ENCODE peak calls at places on chromosomes 2 and 18, in four cellular contexts. U is H1, I is H9, J is IMR-90. Y is an unnamed sample.
A peak's percentile ranks its signal among the peaks of the same experiment; 100 is the strongest.

GRCh38 chr18:11500153-11501122 is 109.0 kb upstream of the SLC35G4 start:
- DNase-seq in U (no peak), J (peak; percentile 98), I (no peak), Y (peak; percentile 62)

GRCh38 chr2:117858892-117859531 is 44.5 kb downstream of the DDX18 start:
- DNase-seq in J (no peak), I (peak; percentile 69), U (peak; percentile 67), Y (no peak)

GRCh38 chr2:195520671-195521155 is 136.3 kb upstream of the SLC39A10 start:
- DNase-seq in I (no peak), J (peak; percentile 99), U (no peak), Y (peak; percentile 73)

GRCh38 chr2:58131191-58132011 is 84.8 kb downstream of the VRK2 start:
- DNase-seq in I (no peak), J (peak; percentile 63), U (no peak), Y (no peak)

GRCh38 chr18:21264651-21265050 is 22.6 kb downstream of the GREB1L start:
- DNase-seq in U (no peak), J (no peak), I (no peak), Y (peak; percentile 25)

GRCh38 chr2:205706769-205707375 is 24.6 kb downstream of the NRP2 start:
- DNase-seq in J (peak; percentile 97), I (no peak), U (no peak), Y (peak; percentile 35)

GRCh38 chr2:171248205-171248662 is 87.5 kb upstream of the TLK1 start:
- DNase-seq in J (no peak), I (no peak), U (no peak), Y (no peak)

GRCh38 chr2:62958206-62958605 is 92.4 kb upstream of the OTX1 start:
- DNase-seq in U (no peak), I (no peak), J (no peak), Y (no peak)

GRCh38 chr2:189308056-189308790 is 128.7 kb upstream of the COL5A2 start:
- DNase-seq in J (no peak), U (no peak), I (no peak), Y (peak; percentile 95)

GRCh38 chr2:85768713-85769112 is 14.9 kb downstream of the ATOH8 start:
- DNase-seq in J (no peak), I (no peak), U (no peak), Y (no peak)

GRCh38 chr2:233048569-233049193 is 11.5 kb upstream of the INPP5D start:
- DNase-seq in U (no peak), I (no peak), J (no peak), Y (no peak)

GRCh38 chr2:102245266-102246151 is 58.7 kb downstream of the IL1RL2 start:
- DNase-seq in I (peak; percentile 42), U (peak; percentile 49), J (peak; percentile 18), Y (peak; percentile 40)

GRCh38 chr2:137173514-137173913 is 408.2 kb downstream of the THSD7B start:
- DNase-seq in U (no peak), J (no peak), I (no peak), Y (peak; percentile 58)

GRCh38 chr2:69242651-69243051 is 144.4 kb downstream of the GFPT1 start:
- DNase-seq in I (no peak), J (peak; percentile 86), U (no peak), Y (no peak)

GRCh38 chr2:240250150-240250984 is 109.9 kb upstream of the OTOS start:
- DNase-seq in U (no peak), I (peak; percentile 71), J (no peak), Y (no peak)
- H3K4ac ChIP-seq in U (no peak overlapping the region), I (no peak overlapping the region), J (peak overlapping the region; percentile 60), Y (no peak overlapping the region)

DNA sequence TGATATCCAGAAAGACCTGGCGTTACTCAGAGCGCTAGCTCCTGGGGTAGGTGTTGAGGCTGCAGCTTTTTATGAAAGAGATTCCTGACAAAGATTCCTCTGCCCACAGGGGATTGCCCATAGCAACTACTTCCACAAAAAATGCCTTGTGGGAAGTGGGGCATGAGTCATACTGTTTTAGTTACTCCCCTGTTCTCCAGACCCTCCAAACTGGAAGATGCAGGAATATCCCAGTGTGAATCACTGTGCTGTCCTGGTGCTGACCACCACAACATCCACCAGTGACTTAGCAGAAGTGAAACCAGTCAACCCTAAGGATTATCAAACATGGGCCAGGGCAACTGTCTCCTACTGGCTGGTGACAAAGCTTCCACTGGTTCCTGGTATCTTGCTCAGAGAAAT is 61.8 kb downstream of the CDH2 start:
- DNase-seq in J (peak; percentile 96), U (no peak), I (no peak), Y (peak; percentile 91)
- H3K56ac ChIP-seq in J (peak overlapping the region; percentile 49), U (no peak overlapping the region), I (no peak overlapping the region), Y (no peak overlapping the region)

DNA sequence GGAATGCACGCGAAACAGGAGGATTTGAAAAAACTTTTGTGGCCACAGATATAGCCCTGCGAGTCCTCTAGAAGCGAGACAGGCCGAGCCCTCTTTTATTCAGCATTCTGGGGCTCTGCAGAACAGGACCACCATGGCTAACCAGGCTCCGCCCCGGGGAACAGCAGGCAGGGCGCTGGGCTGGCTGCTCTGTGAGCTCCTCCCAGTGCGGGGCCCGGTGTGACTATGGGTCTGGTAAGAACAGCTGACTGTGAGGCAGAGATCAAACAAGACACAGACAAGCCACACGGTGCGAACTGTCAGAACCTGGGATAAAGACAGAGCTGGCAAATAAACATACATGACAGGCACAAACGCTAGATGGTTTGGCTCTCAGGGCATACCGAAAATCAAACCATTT is 15.5 kb downstream of the PXDN start:
- DNase-seq in U (peak; percentile 68), J (peak; percentile 62), I (peak; percentile 74), Y (peak; percentile 65)
- H3K4ac ChIP-seq in U (no peak overlapping the region), J (peak overlapping the region; percentile 89), I (no peak overlapping the region), Y (no peak overlapping the region)

DNA sequence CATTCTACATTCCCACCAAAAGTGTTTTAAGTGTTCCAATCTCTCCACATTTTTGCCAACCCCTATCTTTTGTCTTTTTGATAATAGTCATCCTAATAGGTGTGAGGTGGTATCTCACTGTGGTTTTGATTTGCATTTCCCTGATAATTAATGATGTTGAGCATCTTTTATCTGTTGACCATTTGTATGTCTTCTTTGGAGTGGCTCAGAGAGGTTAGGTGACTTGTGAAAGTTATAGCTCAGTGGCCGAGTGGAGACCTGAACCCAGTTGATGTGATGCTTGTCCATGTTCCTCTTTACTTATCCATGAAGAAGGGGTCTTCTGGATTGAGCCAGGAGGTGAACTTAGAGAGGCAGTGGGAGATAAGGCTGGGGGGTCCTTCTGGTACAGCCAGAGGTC is 78.8 kb downstream of the DDX1 start:
- DNase-seq in U (no peak), J (no peak), I (no peak), Y (no peak)
- H3K56ac ChIP-seq in U (no peak overlapping the region), J (no peak overlapping the region), I (no peak overlapping the region), Y (no peak overlapping the region)

GRCh38 chr2:222794585-222795579 is 66.0 kb upstream of the ACSL3 start:
- DNase-seq in J (no peak), U (no peak), I (peak; percentile 62), Y (peak; percentile 83)
- H3K4ac ChIP-seq in J (no peak overlapping the region), U (no peak overlapping the region), I (no peak overlapping the region), Y (no peak overlapping the region)

GRCh38 chr2:140580799-140581198 is 1550.0 kb downstream of the LRP1B start:
- DNase-seq in U (no peak), I (no peak), J (no peak), Y (no peak)

DNA sequence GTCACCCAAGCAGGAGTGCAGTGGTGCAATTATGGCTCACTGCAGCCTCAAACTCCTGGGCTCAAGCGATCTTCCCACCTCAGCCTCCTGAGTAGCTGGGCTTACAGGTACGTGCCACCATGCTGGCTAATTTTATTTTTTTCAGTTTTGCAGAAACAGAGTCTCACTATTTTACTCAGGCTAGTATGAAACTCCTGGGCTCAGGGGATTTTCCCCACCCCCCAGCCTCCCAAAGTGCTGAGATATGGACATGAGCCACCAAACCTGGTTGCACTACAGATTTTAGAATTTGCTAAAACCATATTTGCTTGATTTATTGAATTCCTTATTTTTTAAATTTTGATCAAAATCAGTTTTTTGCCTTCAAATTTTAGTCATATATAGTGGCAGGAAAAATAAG is 1553.4 kb downstream of the LRP1B start:
- DNase-seq in I (no peak), U (no peak), J (no peak), Y (no peak)
- H3K56ac ChIP-seq in I (no peak overlapping the region), U (no peak overlapping the region), J (no peak overlapping the region), Y (no peak overlapping the region)

Y was measured in mesendoderm.